ENCODE peak calls at places on chromosomes 5 and 9, in four cellular contexts. X, E, Q and Z are unnamed samples.

GRCh38 chr5:149153751-149154610 is 12.7 kb downstream of the ABLIM3 start:
- DNase-seq in Q (no peak), E (no peak), X (peak; percentile 75), Z (peak; percentile 58)

GRCh38 chr9:93305497-93306020 is 121.6 kb downstream of the WNK2 start:
- DNase-seq in X (no peak), Q (no peak), E (no peak), Z (no peak)

GRCh38 chr9:106769331-106769730 is 93.6 kb upstream of the ZNF462 start:
- DNase-seq in E (no peak), X (no peak), Q (no peak), Z (no peak)

GRCh38 chr5:116441223-116441622 is 133.4 kb downstream of the SEMA6A start:
- DNase-seq in Q (no peak), X (no peak), E (no peak), Z (no peak)

GRCh38 chr5:126309860-126310259 is 113.3 kb upstream of the GRAMD2B start:
- DNase-seq in X (no peak), Q (no peak), E (no peak), Z (no peak)

GRCh38 chr9:127523312-127523851 is 72.1 kb downstream of the LRSAM1 start:
- DNase-seq in Q (no peak), E (no peak), X (peak; percentile 50), Z (peak; percentile 69)

GRCh38 chr5:122151640-122152039 is 22.3 kb downstream of the ZNF474 start:
- DNase-seq in E (no peak), Q (no peak), X (peak; percentile 80), Z (no peak)

GRCh38 chr5:89473196-89473595 is 590.2 kb upstream of the MEF2C start:
- DNase-seq in E (no peak), X (no peak), Q (no peak), Z (no peak)

GRCh38 chr9:110282023-110282766 is 25.9 kb upstream of the TXN start:
- DNase-seq in X (no peak), Q (no peak), E (no peak), Z (no peak)

GRCh38 chr9:136619742-136620440 is 42.8 kb upstream of the EGFL7 start:
- DNase-seq in Q (no peak), X (peak; percentile 51), E (no peak), Z (no peak)

GRCh38 chr9:23842531-23843129 is 16.6 kb upstream of the ELAVL2 start:
- DNase-seq in Q (no peak), E (no peak), X (no peak), Z (no peak)

GRCh38 chr5:60295423-60295822 is 401.9 kb upstream of the PDE4D start:
- DNase-seq in X (peak; percentile 5), Q (peak; percentile 25), E (peak; percentile 16), Z (no peak)

GRCh38 chr9:110578575-110578895 is 1.0 kb downstream of the SVEP1 start:
- DNase-seq in Q (no peak), X (no peak), E (no peak), Z (no peak)

GRCh38 chr9:14251146-14252071 is 62.5 kb downstream of the NFIB start:
- DNase-seq in Q (peak; percentile 3), X (peak; percentile 68), E (peak; percentile 73), Z (no peak)

GRCh38 chr9:93595861-93596365 is 19.5 kb downstream of the PHF2 start:
- DNase-seq in X (no peak), E (no peak), Q (no peak), Z (no peak)

GRCh38 chr5:53031695-53032096 is 42.5 kb downstream of the ITGA2 start:
- DNase-seq in Q (no peak), X (peak; percentile 98), E (peak; percentile 88), Z (no peak)

GRCh38 chr5:95782166-95782565 is 40.4 kb downstream of the GLRX start:
- DNase-seq in X (no peak), Q (no peak), E (no peak), Z (no peak)

GRCh38 chr9:13427587-13427986 is 148.1 kb upstream of the MPDZ start:
- DNase-seq in X (peak; percentile 50), E (peak; percentile 78), Q (no peak), Z (peak; percentile 37)

GRCh38 chr5:74772359-74772758 is 5.3 kb downstream of the NSA2 start:
- DNase-seq in E (no peak), X (peak; percentile 26), Q (no peak), Z (no peak)

GRCh38 chr5:181236471-181236870 is 7.2 kb downstream of the RACK1 start:
- DNase-seq in E (no peak), Q (no peak), X (no peak), Z (no peak)

GRCh38 chr5:53339962-53340540 is 140.4 kb upstream of the FST start:
- DNase-seq in X (peak; percentile 43), Q (no peak), E (no peak), Z (no peak)

DNA sequence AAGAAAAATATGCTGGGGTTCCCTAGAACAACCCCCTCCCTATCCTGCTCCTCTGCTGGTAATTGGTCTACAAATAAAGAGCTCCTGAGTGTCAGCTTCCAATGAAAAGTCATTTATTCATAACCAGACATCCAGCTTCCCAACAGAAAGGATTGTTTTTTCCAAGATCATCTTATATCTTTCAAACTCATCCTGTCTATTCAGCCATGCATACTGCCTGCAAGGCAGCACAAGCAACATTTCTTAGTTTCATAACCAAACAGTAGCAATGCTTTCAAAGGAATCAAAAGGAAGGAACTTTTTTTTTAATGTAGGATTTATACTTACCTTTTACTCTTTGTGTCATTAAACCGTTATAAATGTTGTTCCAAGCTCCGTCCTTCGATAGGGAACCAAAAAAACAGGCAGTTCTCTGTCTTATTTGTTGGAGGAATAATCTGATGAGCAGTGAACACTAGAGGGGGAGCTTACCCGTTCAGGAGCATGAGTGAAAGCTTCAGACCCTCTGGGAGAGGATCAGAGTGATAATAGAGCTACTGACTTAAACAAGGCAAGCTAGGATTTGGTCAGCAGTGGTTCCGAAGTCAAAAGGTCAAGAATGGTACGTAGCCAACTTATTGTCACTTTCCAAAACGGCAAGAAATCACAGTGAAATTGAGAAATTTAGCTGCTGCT is 893.1 kb downstream of the NR2F1-AS1 start:
- DNase-seq in Q (no peak), X (peak; percentile 78), E (peak; percentile 46), Z (no peak)
- TF ChIP-seq FOS in Q (no peak), X (no peak), E (no peak), Z (no peak)

GRCh38 chr9:69184266-69184665 is 10.2 kb downstream of the TJP2 start:
- DNase-seq in Q (no peak), X (no peak), E (no peak), Z (no peak)

GRCh38 chr9:69188975-69189374 is 14.9 kb downstream of the TJP2 start:
- DNase-seq in Q (no peak), E (no peak), X (no peak), Z (peak; percentile 58)

GRCh38 chr9:69190866-69191672 is 17.0 kb downstream of the TJP2 start:
- DNase-seq in Q (no peak), X (no peak), E (peak; percentile 44), Z (no peak)

GRCh38 chr9:69190086-69190865 is 16.2 kb downstream of the TJP2 start:
- DNase-seq in E (no peak), X (no peak), Q (no peak), Z (no peak)

GRCh38 chr9:69186841-69187611 is 12.9 kb downstream of the TJP2 start:
- DNase-seq in Q (no peak), X (peak; percentile 51), E (peak; percentile 70), Z (peak; percentile 68)
- TF ChIP-seq FOS in Q (no peak), X (no peak), E (no peak), Z (no peak)

GRCh38 chr5:427415-428087 is 15.4 kb upstream of the EXOC3 start:
- DNase-seq in Q (no peak), X (no peak), E (no peak), Z (no peak)
- TF ChIP-seq FOS in Q (no peak), X (no peak), E (no peak), Z (no peak)

DNA sequence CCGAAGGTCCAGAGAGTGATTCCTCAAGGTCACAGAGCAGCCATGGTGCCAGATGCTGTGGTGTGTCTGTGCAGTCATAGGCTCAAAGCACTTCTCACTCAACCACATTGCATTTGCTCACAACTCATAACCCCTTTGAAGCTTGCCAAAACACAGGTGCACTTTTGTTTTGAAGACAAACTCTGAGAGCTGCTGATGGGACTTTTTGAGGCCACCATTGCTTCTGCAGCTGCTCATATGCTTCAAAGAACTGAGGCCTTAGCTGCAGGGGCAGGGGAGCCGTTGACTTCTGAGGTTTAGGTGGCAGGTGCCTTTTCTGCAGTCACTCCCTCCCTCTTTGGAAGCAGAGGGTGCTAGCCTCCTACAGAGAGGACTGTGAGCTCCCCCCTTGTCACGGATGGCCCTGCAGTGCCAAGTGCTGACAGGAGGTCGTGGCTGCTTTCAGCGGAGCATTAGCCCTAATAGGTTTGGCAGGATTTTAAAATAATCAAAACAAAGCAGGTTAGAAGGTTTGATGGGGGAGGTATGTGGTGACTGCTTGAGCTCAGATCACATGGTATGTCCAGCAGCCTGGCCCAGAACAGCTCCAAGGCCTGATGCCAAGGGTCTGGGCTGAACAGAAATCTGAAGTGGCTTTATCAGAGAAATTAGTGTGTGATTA is 232.1 kb downstream of the MAN2A1 start:
- DNase-seq in E (no peak), X (no peak), Q (no peak), Z (no peak)
- TF ChIP-seq FOS in E (no peak), X (no peak), Q (no peak), Z (no peak)

DNA sequence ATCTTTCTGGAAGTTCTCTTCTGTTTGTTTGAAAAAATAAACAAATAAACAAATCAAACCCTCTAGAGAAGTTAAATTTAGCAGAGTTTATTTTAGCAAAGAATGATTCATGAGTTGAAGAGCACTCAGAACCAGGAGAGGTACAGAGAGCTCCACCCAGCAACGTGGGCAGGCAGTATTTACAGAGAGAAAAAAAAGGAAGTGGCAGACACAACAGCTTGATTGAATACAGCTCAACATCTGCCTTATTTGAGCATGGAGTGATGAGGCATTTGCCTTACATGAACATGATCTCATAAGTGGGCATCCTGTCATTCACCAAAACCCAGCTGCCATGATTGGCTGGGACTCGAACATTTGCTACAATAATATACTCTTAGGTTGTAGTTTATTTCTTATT is 381.6 kb upstream of the ADAMTS16 start:
- DNase-seq in E (no peak), Q (no peak), X (no peak), Z (no peak)
- TF ChIP-seq FOS in E (no peak), Q (no peak), X (no peak), Z (no peak)

DNA sequence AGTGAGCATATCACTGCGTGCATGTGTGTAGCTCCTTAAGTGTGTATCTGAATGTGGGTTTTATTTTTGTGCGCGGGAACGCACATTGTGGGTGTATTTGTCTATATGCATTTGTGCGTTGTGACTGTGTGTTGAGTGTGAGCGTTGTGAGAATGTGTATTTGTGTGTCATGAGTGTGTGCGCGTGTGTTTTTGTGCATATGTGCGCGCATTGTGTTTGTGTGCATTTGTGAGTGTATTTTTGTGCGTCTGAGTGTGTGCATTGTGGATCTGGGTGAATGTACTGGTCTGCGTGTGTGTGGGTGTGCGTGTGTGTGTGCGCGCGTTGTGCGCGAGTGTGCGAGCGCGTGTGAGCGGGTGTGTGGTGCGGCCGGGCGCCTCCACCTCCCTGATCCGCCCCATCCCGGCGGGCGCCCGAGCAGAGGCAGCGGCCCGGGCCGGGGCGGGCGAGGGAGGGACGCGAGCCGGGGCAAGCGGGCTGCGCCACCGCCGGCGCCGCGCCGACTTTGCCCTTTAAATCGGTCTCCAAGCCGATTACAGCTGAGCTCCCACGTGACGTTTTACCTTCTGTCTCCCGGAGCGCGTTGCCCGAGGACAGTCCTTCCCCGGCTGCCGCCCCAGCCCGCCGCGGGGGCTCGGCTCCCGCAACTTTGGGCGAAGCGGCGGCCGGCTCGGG is at the start of gene RASGRF2:
- DNase-seq in Q (no peak), X (peak; percentile 44), E (peak; percentile 11), Z (no peak)
- TF ChIP-seq FOS in Q (no peak), X (no peak), E (no peak), Z (no peak)